ENCODE peak calls at places on chromosome 3, in five cellular contexts. One of them, this sample, is unnamed.
A peak's percentile ranks its signal among the peaks of the same experiment; 100 is the strongest.

GRCh38 chr3:115623414-115623868 is at the start of gene GAP43:
- DNase-seq in AG08396: peak; percentile 48
- DNase-seq in EL: peak; percentile 64
- DNase-seq in foreskin keratinocyte: peak; percentile 68
- DNase-seq in A549: peak; percentile 8
- DNase-seq in this sample: no peak

GRCh38 chr3:23712656-23713559 is 92.8 kb upstream of the UBE2E1 start:
- DNase-seq in AG08396: peak; percentile 39
- DNase-seq in EL: peak; percentile 89
- DNase-seq in foreskin keratinocyte: peak; percentile 16
- DNase-seq in A549: no peak
- DNase-seq in this sample: no peak

GRCh38 chr3:140568842-140569520 is 108.9 kb upstream of the TRIM42 start:
- DNase-seq in AG08396: no peak
- DNase-seq in EL: no peak
- DNase-seq in foreskin keratinocyte: no peak
- DNase-seq in A549: no peak
- DNase-seq in this sample: no peak

GRCh38 chr3:5010706-5011554 is 31.7 kb downstream of the BHLHE40 start:
- DNase-seq in AG08396: no peak
- DNase-seq in EL: peak; percentile 26
- DNase-seq in foreskin keratinocyte: no peak
- DNase-seq in A549: no peak
- DNase-seq in this sample: no peak

GRCh38 chr3:36542186-36542585 is 161.9 kb downstream of the STAC start:
- DNase-seq in AG08396: no peak
- DNase-seq in EL: peak; percentile 21
- DNase-seq in foreskin keratinocyte: no peak
- DNase-seq in A549: no peak
- DNase-seq in this sample: no peak

GRCh38 chr3:123028233-123028828 is 768 bp upstream of the SEMA5B start:
- DNase-seq in AG08396: peak; percentile 83
- DNase-seq in EL: peak; percentile 75
- DNase-seq in foreskin keratinocyte: peak; percentile 49
- DNase-seq in A549: peak; percentile 74
- DNase-seq in this sample: peak; percentile 45

GRCh38 chr3:151838574-151839312 is 24.8 kb downstream of the AADAC start:
- DNase-seq in AG08396: peak; percentile 44
- DNase-seq in EL: peak; percentile 80
- DNase-seq in foreskin keratinocyte: peak; percentile 61
- DNase-seq in A549: peak; percentile 27
- DNase-seq in this sample: peak; percentile 24

GRCh38 chr3:12107071-12107713 is 51.5 kb downstream of the TIMP4 start:
- DNase-seq in AG08396: no peak
- DNase-seq in EL: no peak
- DNase-seq in foreskin keratinocyte: no peak
- DNase-seq in A549: no peak
- DNase-seq in this sample: no peak

GRCh38 chr3:9780451-9780797 is 10.7 kb upstream of the CAMK1 start:
- DNase-seq in AG08396: no peak
- DNase-seq in EL: no peak
- DNase-seq in foreskin keratinocyte: no peak
- DNase-seq in A549: no peak
- DNase-seq in this sample: no peak

GRCh38 chr3:184238246-184238818 is 8.9 kb downstream of the VWA5B2 start:
- DNase-seq in AG08396: no peak
- DNase-seq in EL: no peak
- DNase-seq in foreskin keratinocyte: no peak
- DNase-seq in A549: no peak
- DNase-seq in this sample: no peak

This sample was measured in HL-60.